ENCODE peak calls at places on chromosomes 3 and 15, in five cellular contexts. V is CD4-positive, CD25-positive, alpha-beta regulatory T cell; C is left lobe of liver; M is activated CD8-positive, alpha-beta T cell treated with anti-CD3 and anti-CD28 coated beads for 36 hours; B is heart right ventricle. G is an unnamed sample.

GRCh38 chr15:84883916-84884781 is at the start of gene SLC28A1:
- ATAC-seq in V (no peak), C (peak; percentile 76), M (no peak), B (peak; percentile 26), G (no peak)

GRCh38 chr3:89264037-89264560 is 156.7 kb downstream of the EPHA3 start:
- ATAC-seq in V (no peak), C (no peak), M (no peak), B (no peak), G (no peak)

GRCh38 chr15:91936182-91936775 is 82.8 kb downstream of the SLCO3A1 start:
- ATAC-seq in V (no peak), C (no peak), M (no peak), B (no peak), G (no peak)

GRCh38 chr3:131714585-131715220 is 211.9 kb upstream of the MRPL3 start:
- ATAC-seq in V (no peak), C (no peak), M (peak; percentile 83), B (no peak), G (peak; percentile 74)

GRCh38 chr15:25684521-25685215 is 178.5 kb downstream of the ATP10A start:
- ATAC-seq in V (no peak), C (no peak), M (no peak), B (peak; percentile 21), G (no peak)

GRCh38 chr3:175383366-175383765 is 524.2 kb downstream of the NAALADL2 start:
- ATAC-seq in V (no peak), C (no peak), M (no peak), B (no peak), G (no peak)

GRCh38 chr15:45751629-45752028 is 116.8 kb downstream of the SQOR start:
- ATAC-seq in V (no peak), C (no peak), M (no peak), B (no peak), G (no peak)

GRCh38 chr15:64521726-64522164 is 61.4 kb downstream of the ZNF609 start:
- ATAC-seq in V (no peak), C (peak; percentile 38), M (no peak), B (peak; percentile 55), G (no peak)

GRCh38 chr15:65829150-65829764 is 37.2 kb upstream of the DENND4A start:
- ATAC-seq in V (peak; percentile 46), C (peak; percentile 52), M (peak; percentile 29), B (no peak), G (no peak)

GRCh38 chr3:4071481-4072184 is 231.5 kb upstream of the SETMAR start:
- ATAC-seq in V (no peak), C (no peak), M (no peak), B (no peak), G (peak; percentile 50)

GRCh38 chr3:11944052-11944673 is 60.0 kb upstream of the SYN2 start:
- ATAC-seq in V (no peak), C (peak; percentile 97), M (no peak), B (no peak), G (no peak)

GRCh38 chr15:33204087-33204486 is 9.6 kb upstream of the FMN1 start:
- ATAC-seq in V (no peak), C (no peak), M (no peak), B (no peak), G (no peak)

GRCh38 chr15:76368135-76368588 is 31.6 kb downstream of the ISL2 start:
- ATAC-seq in V (no peak), C (peak; percentile 75), M (no peak), B (no peak), G (no peak)

GRCh38 chr15:70268698-70269251 is 171.1 kb upstream of the TLE3 start:
- ATAC-seq in V (peak; percentile 29), C (no peak), M (peak; percentile 37), B (no peak), G (peak; percentile 77)

GRCh38 chr3:151538706-151539403 is 78.0 kb upstream of the IGSF10 start:
- ATAC-seq in V (no peak), C (no peak), M (no peak), B (peak; percentile 75), G (peak; percentile 25)

GRCh38 chr3:10561942-10562565 is 56.7 kb upstream of the ATP2B2 start:
- ATAC-seq in V (no peak), C (no peak), M (peak; percentile 59), B (no peak), G (no peak)

GRCh38 chr3:16372362-16373269 is 107.6 kb downstream of the OXNAD1 start:
- ATAC-seq in V (no peak), C (no peak), M (no peak), B (peak; percentile 6), G (peak; percentile 35)

GRCh38 chr3:72275296-72275820 is 490.4 kb upstream of the PROK2 start:
- ATAC-seq in V (no peak), C (no peak), M (no peak), B (no peak), G (no peak)

GRCh38 chr3:42894693-42895092 is 11.2 kb upstream of the ZNF662 start:
- ATAC-seq in V (no peak), C (no peak), M (no peak), B (no peak), G (no peak)

GRCh38 chr3:184583345-184584000 is 21.9 kb downstream of the EPHB3 start:
- ATAC-seq in V (no peak), C (peak; percentile 25), M (peak; percentile 59), B (peak; percentile 77), G (no peak)

GRCh38 chr3:156547637-156548036 is 7.3 kb downstream of the SSR3 start:
- ATAC-seq in V (no peak), C (no peak), M (no peak), B (no peak), G (no peak)

GRCh38 chr3:125214738-125215137 is 2.2 kb upstream of the SLC12A8 start:
- ATAC-seq in V (no peak), C (no peak), M (peak; percentile 76), B (no peak), G (no peak)

GRCh38 chr3:22360977-22361376 is 610.0 kb upstream of the ZNF385D start:
- ATAC-seq in V (no peak), C (no peak), M (no peak), B (no peak), G (no peak)

GRCh38 chr3:43105224-43105596 is 669 bp downstream of the POMGNT2 start:
- ATAC-seq in V (no peak), C (peak; percentile 16), M (peak; percentile 19), B (peak; percentile 6), G (peak; percentile 6)

GRCh38 chr3:194548346-194549321 is 61.8 kb upstream of the ATP13A3 start:
- ATAC-seq in V (no peak), C (no peak), M (no peak), B (no peak), G (no peak)